ENCODE peak calls at places on chromosome X, in five cellular contexts. G is epithelial cell of proximal tubule, D is T-helper 2 cell, W is T-helper 1 cell, S is T-cell. N is an unnamed sample.
A peak's percentile ranks its signal among the peaks of the same experiment; 100 is the strongest.

GRCh38 chrX:106331606-106332005 is 163.5 kb downstream of the PWWP3B start:
- DNase-seq in W (no peak), S (no peak), G (no peak), D (no peak), N (no peak)

GRCh38 chrX:65933085-65933589 is 106.7 kb downstream of the VSIG4 start:
- DNase-seq in W (no peak), S (no peak), G (no peak), D (no peak), N (no peak)

GRCh38 chrX:49040376-49040955 is 2.7 kb downstream of the TFE3 start:
- DNase-seq in D (no peak), W (no peak), S (no peak), G (no peak), N (no peak)

GRCh38 chrX:134753185-134754008 is 95.1 kb upstream of the PLAC1 start:
- DNase-seq in W (no peak), S (no peak), G (no peak), D (no peak), N (no peak)

GRCh38 chrX:54923376-54923775 is 2.8 kb downstream of the TRO start:
- DNase-seq in G (no peak), S (no peak), W (no peak), D (no peak), N (no peak)

GRCh38 chrX:1281511-1281910 is 12.9 kb downstream of the CSF2RA start:
- DNase-seq in W (no peak), D (no peak), S (no peak), G (no peak), N (no peak)

GRCh38 chrX:140817943-140818342 is 108.4 kb downstream of the LINC00632 start:
- DNase-seq in S (no peak), D (peak; percentile 31), W (no peak), G (no peak), N (no peak)

GRCh38 chrX:147962476-147962875 is 18.7 kb upstream of the FMR1NB start:
- DNase-seq in D (no peak), W (no peak), S (no peak), G (no peak), N (no peak)

GRCh38 chrX:123175366-123176122 is 8.5 kb upstream of the GRIA3 start:
- DNase-seq in G (no peak), S (no peak), W (no peak), D (no peak), N (no peak)

GRCh38 chrX:49291615-49292337 is 11.7 kb upstream of the GAGE10 start:
- DNase-seq in D (peak; percentile 67), G (no peak), S (peak; percentile 62), W (peak; percentile 60), N (peak; percentile 35)

GRCh38 chrX:55489315-55490009 is at the start of gene USP51:
- DNase-seq in W (peak; percentile 2), D (peak; percentile 18), S (peak; percentile 2), G (no peak), N (peak; percentile 28)

GRCh38 chrX:7266261-7266660 is 118.3 kb upstream of the PUDP start:
- DNase-seq in G (no peak), S (no peak), W (no peak), D (no peak), N (no peak)

N was measured in memory B cell.